ENCODE peak calls at places on chromosomes 7 and 10, in eight cellular contexts. One of them, this sample, is unnamed.

GRCh38 chr10:110629680-110630191 is 14.4 kb upstream of the RBM20 start:
- DNase-seq in testis: no peak
- DNase-seq in neural progenitor cell: no peak
- DNase-seq in A549: no peak
- DNase-seq in AG04450: peak
- DNase-seq in ovary: no peak
- DNase-seq in psoas muscle: no peak
- DNase-seq in dorsolateral prefrontal cortex: no peak
- DNase-seq in this sample: no peak

GRCh38 chr10:86969421-86970041 is 1.2 kb downstream of the ADIRF start:
- DNase-seq in testis: no peak
- DNase-seq in neural progenitor cell: no peak
- DNase-seq in A549: no peak
- DNase-seq in AG04450: no peak
- DNase-seq in ovary: no peak
- DNase-seq in psoas muscle: peak
- DNase-seq in dorsolateral prefrontal cortex: peak
- DNase-seq in this sample: no peak

GRCh38 chr10:86149264-86149663 is 217.3 kb downstream of the GRID1 start:
- DNase-seq in testis: no peak
- DNase-seq in neural progenitor cell: peak
- DNase-seq in A549: no peak
- DNase-seq in AG04450: no peak
- DNase-seq in ovary: no peak
- DNase-seq in psoas muscle: no peak
- DNase-seq in dorsolateral prefrontal cortex: no peak
- DNase-seq in this sample: no peak

GRCh38 chr7:108287857-108288256 is 157.7 kb upstream of the LAMB4 start:
- DNase-seq in testis: no peak
- DNase-seq in neural progenitor cell: no peak
- DNase-seq in A549: no peak
- DNase-seq in AG04450: no peak
- DNase-seq in ovary: no peak
- DNase-seq in psoas muscle: no peak
- DNase-seq in dorsolateral prefrontal cortex: no peak
- DNase-seq in this sample: no peak

GRCh38 chr7:135459951-135460567 is 49.8 kb downstream of the CNOT4 start:
- DNase-seq in testis: no peak
- DNase-seq in neural progenitor cell: no peak
- DNase-seq in A549: no peak
- DNase-seq in AG04450: no peak
- DNase-seq in ovary: no peak
- DNase-seq in psoas muscle: no peak
- DNase-seq in dorsolateral prefrontal cortex: no peak
- DNase-seq in this sample: no peak

GRCh38 chr10:3538850-3539531 is 246.0 kb downstream of the KLF6 start:
- DNase-seq in testis: no peak
- DNase-seq in neural progenitor cell: peak
- DNase-seq in A549: no peak
- DNase-seq in AG04450: peak
- DNase-seq in ovary: no peak
- DNase-seq in psoas muscle: no peak
- DNase-seq in dorsolateral prefrontal cortex: no peak
- DNase-seq in this sample: peak

GRCh38 chr10:100333821-100334469 is 3.9 kb upstream of the PKD2L1 start:
- DNase-seq in testis: no peak
- DNase-seq in neural progenitor cell: no peak
- DNase-seq in A549: no peak
- DNase-seq in AG04450: no peak
- DNase-seq in ovary: no peak
- DNase-seq in psoas muscle: no peak
- DNase-seq in dorsolateral prefrontal cortex: no peak
- DNase-seq in this sample: no peak

GRCh38 chr7:134155871-134156270 is 28.7 kb downstream of the LRGUK start:
- DNase-seq in testis: no peak
- DNase-seq in neural progenitor cell: no peak
- DNase-seq in A549: no peak
- DNase-seq in AG04450: no peak
- DNase-seq in ovary: no peak
- DNase-seq in psoas muscle: no peak
- DNase-seq in dorsolateral prefrontal cortex: no peak
- DNase-seq in this sample: no peak

GRCh38 chr7:70614237-70614984 is 517.5 kb upstream of the GALNT17 start:
- DNase-seq in testis: peak
- DNase-seq in neural progenitor cell: peak
- DNase-seq in A549: no peak
- DNase-seq in AG04450: no peak
- DNase-seq in ovary: peak
- DNase-seq in psoas muscle: peak
- DNase-seq in dorsolateral prefrontal cortex: peak
- DNase-seq in this sample: peak

GRCh38 chr10:22831586-22831985 is 96.3 kb upstream of the ARMC3 start:
- DNase-seq in testis: no peak
- DNase-seq in neural progenitor cell: no peak
- DNase-seq in A549: no peak
- DNase-seq in AG04450: no peak
- DNase-seq in ovary: no peak
- DNase-seq in psoas muscle: no peak
- DNase-seq in dorsolateral prefrontal cortex: no peak
- DNase-seq in this sample: no peak
- H3K4me3 ChIP-seq in testis: no peak
- H3K4me3 ChIP-seq in neural progenitor cell: no peak
- H3K4me3 ChIP-seq in A549: no peak
- H3K4me3 ChIP-seq in AG04450: no peak
- H3K4me3 ChIP-seq in ovary: no peak
- H3K4me3 ChIP-seq in psoas muscle: no peak
- H3K4me3 ChIP-seq in dorsolateral prefrontal cortex: no peak
- H3K4me3 ChIP-seq in this sample: no peak

DNA sequence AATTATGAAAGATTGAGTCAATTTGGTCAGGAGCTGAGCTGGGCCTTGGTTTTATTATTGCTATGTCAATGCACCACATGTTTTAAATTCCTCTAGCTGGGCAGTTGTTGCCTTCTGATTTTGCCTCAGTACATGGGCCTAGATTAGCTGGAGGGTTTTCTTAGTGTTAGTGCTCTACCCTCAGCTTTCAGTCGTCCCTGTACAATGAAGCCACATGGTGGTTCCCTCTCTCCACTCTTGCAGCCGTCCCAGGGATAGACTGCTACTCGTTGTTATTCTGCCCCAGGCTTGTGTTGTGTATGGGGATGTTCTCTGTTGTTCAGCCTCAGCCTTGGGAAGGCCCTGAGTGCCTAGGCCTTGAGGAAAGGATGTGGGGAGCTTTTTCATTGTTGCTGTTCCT is 37.0 kb downstream of the NHLRC2 start:
- DNase-seq in testis: no peak
- DNase-seq in neural progenitor cell: no peak
- DNase-seq in A549: no peak
- DNase-seq in AG04450: no peak
- DNase-seq in ovary: no peak
- DNase-seq in psoas muscle: no peak
- DNase-seq in dorsolateral prefrontal cortex: peak
- DNase-seq in this sample: no peak
- TF ChIP-seq CTCF in testis: no peak
- TF ChIP-seq CTCF in neural progenitor cell: no peak
- TF ChIP-seq CTCF in A549: no peak
- TF ChIP-seq CTCF in AG04450: no peak
- TF ChIP-seq CTCF in ovary: no peak
- TF ChIP-seq CTCF in psoas muscle: no peak
- TF ChIP-seq CTCF in dorsolateral prefrontal cortex: no peak
- TF ChIP-seq CTCF in this sample: no peak

DNA sequence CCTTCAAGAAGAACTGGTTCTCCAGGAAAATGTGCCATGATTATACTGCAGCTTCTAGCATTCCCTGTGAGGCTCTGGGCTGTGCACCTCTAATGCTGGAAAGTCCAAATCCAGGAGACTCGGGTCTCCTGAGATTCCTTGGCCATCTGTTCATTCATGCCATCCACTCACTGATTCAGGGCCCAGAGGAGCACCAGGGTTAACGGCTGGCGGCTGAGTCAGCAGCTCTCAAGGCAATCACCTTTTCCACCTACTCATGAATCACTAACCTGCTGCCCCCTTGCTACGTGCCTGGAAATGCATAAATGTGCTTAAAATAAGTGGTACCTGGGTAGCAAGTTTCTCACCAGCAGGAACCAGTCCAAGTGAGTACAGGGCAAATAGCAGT is 132.7 kb downstream of the KCNMA1 start:
- DNase-seq in testis: no peak
- DNase-seq in neural progenitor cell: no peak
- DNase-seq in A549: peak
- DNase-seq in AG04450: no peak
- DNase-seq in ovary: no peak
- DNase-seq in psoas muscle: no peak
- DNase-seq in dorsolateral prefrontal cortex: no peak
- DNase-seq in this sample: peak
- H3K27ac ChIP-seq in testis: no peak
- H3K27ac ChIP-seq in neural progenitor cell: no peak
- H3K27ac ChIP-seq in A549: peak
- H3K27ac ChIP-seq in AG04450: peak
- H3K27ac ChIP-seq in ovary: no peak
- H3K27ac ChIP-seq in psoas muscle: no peak
- H3K27ac ChIP-seq in dorsolateral prefrontal cortex: no peak
- H3K27ac ChIP-seq in this sample: no peak

GRCh38 chr7:79458796-79459195 is 5.3 kb upstream of the MAGI2 start:
- DNase-seq in testis: no peak
- DNase-seq in neural progenitor cell: no peak
- DNase-seq in A549: no peak
- DNase-seq in AG04450: no peak
- DNase-seq in ovary: no peak
- DNase-seq in psoas muscle: no peak
- DNase-seq in dorsolateral prefrontal cortex: no peak
- DNase-seq in this sample: no peak
- H3K4me3 ChIP-seq in testis: no peak
- H3K4me3 ChIP-seq in neural progenitor cell: no peak
- H3K4me3 ChIP-seq in A549: no peak
- H3K4me3 ChIP-seq in AG04450: no peak
- H3K4me3 ChIP-seq in ovary: no peak
- H3K4me3 ChIP-seq in psoas muscle: no peak
- H3K4me3 ChIP-seq in dorsolateral prefrontal cortex: no peak
- H3K4me3 ChIP-seq in this sample: no peak

GRCh38 chr10:97705006-97705670 is 8.4 kb upstream of the MARVELD1 start:
- DNase-seq in testis: no peak
- DNase-seq in neural progenitor cell: no peak
- DNase-seq in A549: no peak
- DNase-seq in AG04450: no peak
- DNase-seq in ovary: no peak
- DNase-seq in psoas muscle: no peak
- DNase-seq in dorsolateral prefrontal cortex: no peak
- DNase-seq in this sample: no peak
- TF ChIP-seq CTCF in testis: no peak
- TF ChIP-seq CTCF in neural progenitor cell: no peak
- TF ChIP-seq CTCF in A549: no peak
- TF ChIP-seq CTCF in AG04450: no peak
- TF ChIP-seq CTCF in ovary: no peak
- TF ChIP-seq CTCF in psoas muscle: no peak
- TF ChIP-seq CTCF in dorsolateral prefrontal cortex: no peak
- TF ChIP-seq CTCF in this sample: no peak

DNA sequence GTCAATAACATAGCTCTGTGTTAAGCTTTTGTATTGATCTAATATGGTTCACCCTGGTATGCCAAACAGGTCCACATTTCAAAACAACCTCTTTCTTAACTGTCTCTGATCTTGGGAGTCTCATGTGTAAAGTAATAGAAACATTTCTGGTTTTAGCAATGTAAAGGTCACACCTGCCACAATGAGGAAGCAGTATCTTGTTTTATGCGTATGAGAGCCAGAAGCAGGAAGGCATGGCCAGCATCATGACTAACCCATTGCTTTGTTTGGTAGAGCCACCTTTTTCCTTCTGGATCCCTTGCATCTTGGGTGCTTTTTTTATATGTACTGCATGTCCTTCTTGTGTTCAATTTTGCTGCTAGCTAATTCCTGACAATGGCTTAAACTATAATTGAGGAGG is 411.3 kb upstream of the SEMA3C start:
- DNase-seq in testis: no peak
- DNase-seq in neural progenitor cell: no peak
- DNase-seq in A549: no peak
- DNase-seq in AG04450: no peak
- DNase-seq in ovary: no peak
- DNase-seq in psoas muscle: no peak
- DNase-seq in dorsolateral prefrontal cortex: no peak
- DNase-seq in this sample: no peak
- H3K27ac ChIP-seq in testis: no peak
- H3K27ac ChIP-seq in neural progenitor cell: no peak
- H3K27ac ChIP-seq in A549: no peak
- H3K27ac ChIP-seq in AG04450: no peak
- H3K27ac ChIP-seq in ovary: no peak
- H3K27ac ChIP-seq in psoas muscle: no peak
- H3K27ac ChIP-seq in dorsolateral prefrontal cortex: no peak
- H3K27ac ChIP-seq in this sample: no peak

GRCh38 chr10:93075369-93076221 is 1.9 kb downstream of the CYP26A1 start:
- DNase-seq in testis: no peak
- DNase-seq in neural progenitor cell: peak
- DNase-seq in A549: no peak
- DNase-seq in AG04450: no peak
- DNase-seq in ovary: no peak
- DNase-seq in psoas muscle: no peak
- DNase-seq in dorsolateral prefrontal cortex: no peak
- DNase-seq in this sample: no peak

GRCh38 chr10:93074137-93074596 is 474 bp downstream of the CYP26A1 start:
- DNase-seq in testis: no peak
- DNase-seq in neural progenitor cell: peak
- DNase-seq in A549: peak
- DNase-seq in AG04450: no peak
- DNase-seq in ovary: no peak
- DNase-seq in psoas muscle: no peak
- DNase-seq in dorsolateral prefrontal cortex: no peak
- DNase-seq in this sample: no peak

GRCh38 chr10:93072713-93073538 is 767 bp upstream of the CYP26A1 start:
- DNase-seq in testis: no peak
- DNase-seq in neural progenitor cell: peak
- DNase-seq in A549: no peak
- DNase-seq in AG04450: no peak
- DNase-seq in ovary: no peak
- DNase-seq in psoas muscle: no peak
- DNase-seq in dorsolateral prefrontal cortex: no peak
- DNase-seq in this sample: no peak

GRCh38 chr10:93073539-93074136 is at the start of gene CYP26A1:
- DNase-seq in testis: no peak
- DNase-seq in neural progenitor cell: peak
- DNase-seq in A549: peak
- DNase-seq in AG04450: no peak
- DNase-seq in ovary: no peak
- DNase-seq in psoas muscle: peak
- DNase-seq in dorsolateral prefrontal cortex: no peak
- DNase-seq in this sample: no peak

DNA sequence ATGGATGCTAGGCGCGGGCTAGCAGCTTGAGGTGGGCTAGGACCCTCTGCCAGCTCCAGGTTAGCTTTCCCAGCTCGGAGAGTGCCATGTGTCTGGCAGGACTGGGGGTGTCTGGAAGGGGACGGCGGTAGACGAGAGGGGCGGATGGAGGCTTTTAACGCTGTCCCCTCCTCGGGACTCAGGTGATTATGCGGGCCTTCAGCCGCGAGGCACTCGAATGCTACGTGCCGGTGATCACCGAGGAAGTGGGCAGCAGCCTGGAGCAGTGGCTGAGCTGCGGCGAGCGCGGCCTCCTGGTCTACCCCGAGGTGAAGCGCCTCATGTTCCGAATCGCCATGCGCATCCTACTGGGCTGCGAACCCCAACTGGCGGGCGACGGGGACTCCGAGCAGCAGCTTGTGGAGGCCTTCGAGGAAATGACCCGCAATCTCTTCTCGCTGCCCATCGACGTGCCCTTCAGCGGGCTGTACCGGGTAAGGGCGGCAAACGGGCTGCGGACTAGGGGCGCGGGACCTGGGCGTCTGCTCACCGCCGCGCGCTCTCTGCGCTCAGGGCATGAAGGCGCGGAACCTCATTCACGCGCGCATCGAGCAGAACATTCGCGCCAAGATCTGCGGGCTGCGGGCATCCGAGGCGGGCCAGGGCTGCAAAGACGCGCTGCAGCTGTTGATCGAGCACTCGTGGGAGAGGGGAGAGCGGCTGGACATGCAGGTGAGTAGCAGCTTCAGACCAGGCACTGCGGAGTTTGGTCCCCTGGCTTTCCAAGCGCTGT is 1.1 kb downstream of the CYP26A1 start:
- DNase-seq in testis: no peak
- DNase-seq in neural progenitor cell: peak
- DNase-seq in A549: no peak
- DNase-seq in AG04450: no peak
- DNase-seq in ovary: no peak
- DNase-seq in psoas muscle: no peak
- DNase-seq in dorsolateral prefrontal cortex: no peak
- DNase-seq in this sample: no peak
- H3K4me3 ChIP-seq in testis: no peak
- H3K4me3 ChIP-seq in neural progenitor cell: peak
- H3K4me3 ChIP-seq in A549: peak
- H3K4me3 ChIP-seq in AG04450: no peak
- H3K4me3 ChIP-seq in ovary: no peak
- H3K4me3 ChIP-seq in psoas muscle: peak
- H3K4me3 ChIP-seq in dorsolateral prefrontal cortex: peak
- H3K4me3 ChIP-seq in this sample: no peak